ENCODE peak calls at places on chromosomes 4 and X, in five cellular contexts. G is midbrain, Y is GM03348, C is NCI-H1694, B is HuH-7. D is an unnamed sample.

GRCh38 chr4:98260047-98260578 is 1.1 kb upstream of the RAP1GDS1 start:
- DNase-seq in G (peak; percentile 67), Y (peak; percentile 59), C (no peak), B (peak; percentile 32), D (no peak)

GRCh38 chr4:103076777-103077347 is 301 bp upstream of the SLC9B2 start:
- DNase-seq in G (no peak), Y (no peak), C (no peak), B (no peak), D (no peak)

GRCh38 chrX:153400146-153401132 is 711 bp downstream of the PNMA6E start:
- DNase-seq in G (no peak), Y (no peak), C (peak; percentile 43), B (peak; percentile 84), D (peak; percentile 16)

GRCh38 chr4:185711764-185712163 is 100.2 kb downstream of the SORBS2 start:
- DNase-seq in G (no peak), Y (no peak), C (no peak), B (no peak), D (no peak)

GRCh38 chr4:159607824-159608223 is 504.9 kb downstream of the RAPGEF2 start:
- DNase-seq in G (no peak), Y (no peak), C (peak; percentile 72), B (no peak), D (no peak)

GRCh38 chr4:102574317-102574716 is 73.2 kb downstream of the NFKB1 start:
- DNase-seq in G (no peak), Y (no peak), C (no peak), B (no peak), D (no peak)

GRCh38 chr4:118076958-118077766 is 42.9 kb downstream of the NDST3 start:
- DNase-seq in G (no peak), Y (peak; percentile 18), C (no peak), B (peak; percentile 6), D (no peak)

GRCh38 chr4:37464373-37464772 is 219.8 kb downstream of the NWD2 start:
- DNase-seq in G (no peak), Y (no peak), C (no peak), B (no peak), D (no peak)

GRCh38 chr4:12701384-12701783 is 782.8 kb downstream of the RAB28 start:
- DNase-seq in G (no peak), Y (no peak), C (no peak), B (no peak), D (no peak)

D was measured in stimulated activated naive CD4-positive, alpha-beta T cell treated with Interleukin-2 at 50 U/mL for 16 hours.